ENCODE peak calls at places on chromosomes 12 and 14, in nine cellular contexts. L is fibroblast of gingiva; R is skeletal muscle cell; W is lung microvascular endothelial cell; F is psoas muscle; I is RWPE1; O is GM04504; H is activated naive CD4-positive, alpha-beta T cell treated with anti-CD3 and anti-CD28 coated beads, Interleukin-2, amount 10 ng/mL, durations not matched to agents 7 days and 5 days; P is amygdala. N is an unnamed sample.
A peak's percentile ranks its signal among the peaks of the same experiment; 100 is the strongest.

GRCh38 chr14:40374221-40374620 is 942.0 kb upstream of the FBXO33 start:
- DNase-seq in L (no peak), R (no peak), W (no peak), F (no peak), I (no peak), O (no peak), H (no peak), P (no peak), N (no peak)

GRCh38 chr12:3250576-3250975 is 173.4 kb downstream of the TSPAN9 start:
- DNase-seq in L (no peak), R (no peak), W (no peak), F (peak; percentile 93), I (no peak), O (no peak), H (no peak), P (no peak), N (no peak)

GRCh38 chr14:71231521-71232393 is 324.5 kb downstream of the PCNX1 start:
- DNase-seq in L (no peak), R (no peak), W (no peak), F (no peak), I (no peak), O (no peak), H (no peak), P (no peak), N (peak; percentile 37)

GRCh38 chr12:82593901-82594396 is 92.8 kb upstream of the TMTC2 start:
- DNase-seq in L (no peak), R (no peak), W (no peak), F (no peak), I (no peak), O (no peak), H (no peak), P (no peak), N (no peak)

GRCh38 chr14:104084251-104085002 is 1.1 kb upstream of the ASPG start:
- DNase-seq in L (no peak), R (no peak), W (no peak), F (no peak), I (no peak), O (no peak), H (no peak), P (no peak), N (no peak)

GRCh38 chr14:64506751-64507150 is 2.2 kb downstream of the ZBTB1 start:
- DNase-seq in L (no peak), R (no peak), W (no peak), F (no peak), I (no peak), O (no peak), H (no peak), P (no peak), N (no peak)

GRCh38 chr14:75831455-75831854 is 150.3 kb downstream of the TGFB3 start:
- DNase-seq in L (peak; percentile 79), R (peak; percentile 74), W (peak; percentile 71), F (peak; percentile 56), I (no peak), O (peak; percentile 59), H (peak; percentile 76), P (no peak), N (no peak)

GRCh38 chr14:103030741-103031565 is 26.4 kb downstream of the CDC42BPB start:
- DNase-seq in L (no peak), R (no peak), W (no peak), F (no peak), I (no peak), O (no peak), H (no peak), P (no peak), N (no peak)

GRCh38 chr14:71322660-71323250 is 415.5 kb downstream of the PCNX1 start:
- DNase-seq in L (peak; percentile 62), R (no peak), W (peak; percentile 31), F (no peak), I (peak; percentile 26), O (peak; percentile 29), H (peak; percentile 33), P (no peak), N (peak; percentile 39)

GRCh38 chr14:50318031-50318626 is 6.0 kb downstream of the DMAC2L start:
- DNase-seq in L (peak; percentile 48), R (no peak), W (peak; percentile 74), F (no peak), I (peak; percentile 36), O (no peak), H (no peak), P (no peak), N (no peak)

GRCh38 chr12:98238513-98238912 is 276.9 kb upstream of the TMPO start:
- DNase-seq in L (peak; percentile 65), R (peak; percentile 30), W (peak; percentile 29), F (no peak), I (no peak), O (peak; percentile 73), H (no peak), P (no peak), N (no peak)